ENCODE peak calls at places on chromosome 15, in eight cellular contexts. C is stomach, P is breast epithelium, U is HL-60, N is upper lobe of left lung, L is transverse colon, S is spleen, V is sigmoid colon. W is an unnamed sample.

GRCh38 chr15:58951388-58952060 is 18.0 kb upstream of the SLTM start:
- DNase-seq in C (no peak), P (no peak), U (no peak), N (no peak), L (no peak), S (no peak), V (no peak), W (peak; percentile 27)

GRCh38 chr15:65414841-65415621 is 7.7 kb downstream of the IGDCC4 start:
- DNase-seq in C (no peak), P (no peak), U (no peak), N (no peak), L (no peak), S (no peak), V (no peak), W (no peak)

GRCh38 chr15:81642451-81642990 is 268.5 kb upstream of the TMC3 start:
- DNase-seq in C (no peak), P (no peak), U (no peak), N (no peak), L (no peak), S (no peak), V (no peak), W (no peak)

GRCh38 chr15:74826372-74826819 is at the start of gene CPLX3:
- DNase-seq in C (peak; percentile 34), P (no peak), U (no peak), N (peak; percentile 91), L (peak; percentile 50), S (no peak), V (no peak), W (peak; percentile 12)

GRCh38 chr15:46768287-46768686 is 949.0 kb upstream of the SEMA6D start:
- DNase-seq in C (no peak), P (no peak), U (no peak), N (no peak), L (no peak), S (no peak), V (no peak), W (no peak)

GRCh38 chr15:45434168-45434567 is 55.8 kb upstream of the GATM start:
- DNase-seq in C (no peak), P (no peak), U (no peak), N (no peak), L (no peak), S (no peak), V (no peak), W (no peak)

GRCh38 chr15:77627581-77627980 is 5.1 kb downstream of the LINGO1 start:
- DNase-seq in C (no peak), P (no peak), U (no peak), N (no peak), L (no peak), S (no peak), V (no peak), W (no peak)

GRCh38 chr15:69573815-69574472 is 121.3 kb downstream of the RPLP1 start:
- DNase-seq in C (no peak), P (no peak), U (no peak), N (no peak), L (no peak), S (no peak), V (no peak), W (no peak)

GRCh38 chr15:57320543-57321220 is 55.6 kb upstream of the CGNL1 start:
- DNase-seq in C (no peak), P (no peak), U (no peak), N (peak; percentile 48), L (no peak), S (peak; percentile 61), V (no peak), W (no peak)

GRCh38 chr15:78950906-78951840 is 6.3 kb upstream of the CTSH start:
- DNase-seq in C (no peak), P (no peak), U (no peak), N (no peak), L (no peak), S (no peak), V (no peak), W (no peak)

DNA sequence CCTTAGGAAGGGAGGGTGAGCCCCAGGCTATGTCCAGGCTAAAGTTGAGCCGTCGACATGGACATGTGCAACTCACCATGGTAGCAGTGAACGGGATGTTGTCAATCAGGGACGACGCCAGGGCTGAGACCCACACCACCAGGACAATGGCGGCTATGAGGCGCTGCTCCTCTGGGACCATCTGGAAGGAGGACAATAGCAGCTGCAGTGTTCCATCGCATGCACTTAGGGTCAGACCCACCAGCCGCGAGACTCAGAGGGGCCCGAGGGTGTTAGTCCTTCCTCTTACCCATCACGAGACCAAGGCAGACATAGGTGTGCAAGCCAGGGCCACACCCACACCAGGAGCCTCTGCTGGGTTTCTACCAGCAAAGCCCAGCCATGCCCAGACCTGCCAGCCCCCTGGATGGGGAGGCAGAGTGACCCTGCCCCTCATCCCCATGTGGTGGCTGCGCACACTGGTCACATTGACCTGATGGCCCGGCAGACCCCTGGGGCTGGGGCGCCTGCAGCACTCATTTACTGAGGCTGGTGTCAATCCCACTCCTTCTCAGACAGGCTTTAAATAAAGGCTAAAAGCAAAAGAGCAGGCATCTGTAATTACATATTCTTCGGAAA is 227.9 kb downstream of the OCA2 start:
- DNase-seq in C (no peak), P (no peak), U (no peak), N (no peak), L (no peak), S (no peak), V (no peak), W (no peak)
- H3K27ac ChIP-seq in C (no peak overlapping the region), P (no peak overlapping the region), U (no peak overlapping the region), N (no peak overlapping the region), L (no peak overlapping the region), S (no peak overlapping the region), V (no peak overlapping the region), W (no peak overlapping the region)

GRCh38 chr15:95175914-95176658 is 944.7 kb downstream of the MCTP2 start:
- DNase-seq in C (no peak), P (no peak), U (no peak), N (no peak), L (no peak), S (no peak), V (no peak), W (no peak)
- TF ChIP-seq POLR2AphosphoS5 in C (no peak), P (no peak), U (no peak), N (no peak), L (no peak), S (no peak), V (no peak), W (no peak)

GRCh38 chr15:79987569-79987955 is 16.6 kb upstream of the BCL2A1 start:
- DNase-seq in C (no peak), P (no peak), U (no peak), N (no peak), L (no peak), S (no peak), V (no peak), W (no peak)
- H3K27ac ChIP-seq in C (no peak overlapping the region), P (no peak overlapping the region), U (no peak overlapping the region), N (no peak overlapping the region), L (no peak overlapping the region), S (no peak overlapping the region), V (no peak overlapping the region), W (no peak overlapping the region)

GRCh38 chr15:52795464-52796227 is 5.5 kb upstream of the ONECUT1 start:
- DNase-seq in C (no peak), P (no peak), U (no peak), N (no peak), L (no peak), S (no peak), V (no peak), W (no peak)
- TF ChIP-seq POLR2AphosphoS5 in C (no peak), P (no peak), U (no peak), N (no peak), L (no peak), S (no peak), V (no peak), W (no peak)

DNA sequence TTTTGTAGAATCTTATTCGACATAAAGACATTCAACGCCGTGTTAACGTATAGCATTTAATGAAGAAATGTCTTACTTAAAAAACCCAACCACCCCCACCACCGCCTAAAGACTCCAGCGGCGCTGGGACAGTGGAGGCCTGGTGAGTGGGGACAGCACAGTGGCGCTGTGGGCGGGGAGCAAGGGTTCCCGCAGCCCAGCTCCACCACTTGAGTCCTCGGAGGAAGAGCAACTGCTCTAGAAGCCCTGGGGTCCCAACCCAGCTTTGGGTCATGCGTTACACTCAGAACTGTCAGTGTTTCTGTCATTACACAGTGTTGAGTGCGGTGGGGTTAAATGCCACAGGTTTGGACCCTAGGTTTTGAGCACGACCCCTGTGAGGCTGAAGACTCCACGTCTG is 62.1 kb downstream of the CHSY1 start:
- DNase-seq in C (no peak), P (no peak), U (no peak), N (no peak), L (no peak), S (no peak), V (no peak), W (no peak)
- H3K27ac ChIP-seq in C (peak overlapping the region; percentile 56), P (peak overlapping the region; percentile 81), U (no peak overlapping the region), N (peak overlapping the region; percentile 78), L (peak overlapping the region; percentile 57), S (peak overlapping the region; percentile 79), V (peak overlapping the region; percentile 52), W (peak overlapping the region; percentile 81)

DNA sequence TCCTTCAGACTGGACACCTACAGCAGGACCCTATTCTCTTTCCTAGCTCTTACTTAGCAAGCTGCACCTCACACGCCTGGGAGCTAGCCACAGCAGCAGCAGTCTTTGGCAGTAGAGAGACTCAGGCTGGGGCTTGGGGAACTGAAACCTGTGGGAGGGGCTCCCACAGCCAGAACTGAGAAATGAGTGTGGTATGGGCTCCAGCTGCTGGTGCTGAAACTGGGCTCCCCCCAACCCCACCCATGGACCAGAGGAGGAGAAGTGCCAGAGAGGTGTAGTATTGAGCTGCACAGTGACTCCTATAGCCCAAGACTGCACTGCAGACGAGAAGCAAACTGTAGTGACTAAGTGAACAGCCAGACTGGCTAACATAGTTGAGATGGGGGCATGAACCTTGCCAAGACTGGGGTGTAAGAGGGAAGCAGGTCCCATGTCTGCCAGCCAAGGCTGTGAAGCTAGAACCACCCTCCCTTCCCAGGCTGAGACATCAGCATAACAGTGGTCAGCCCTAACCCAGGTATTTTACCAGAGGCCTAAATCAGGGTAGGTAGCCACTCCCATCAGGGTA is 62.5 kb downstream of the MYO5A start:
- DNase-seq in C (peak; percentile 40), P (no peak), U (peak; percentile 74), N (no peak), L (peak; percentile 78), S (peak; percentile 92), V (peak; percentile 68), W (no peak)
- TF ChIP-seq POLR2AphosphoS5 in C (no peak), P (no peak), U (no peak), N (no peak), L (no peak), S (no peak), V (no peak), W (no peak)

GRCh38 chr15:29942548-29942947 is 120.3 kb upstream of the TJP1 start:
- DNase-seq in C (no peak), P (no peak), U (no peak), N (peak; percentile 43), L (no peak), S (no peak), V (no peak), W (no peak)
- H3K27ac ChIP-seq in C (no peak overlapping the region), P (no peak overlapping the region), U (no peak overlapping the region), N (no peak overlapping the region), L (no peak overlapping the region), S (no peak overlapping the region), V (no peak overlapping the region), W (no peak overlapping the region)

W was measured in prostate gland.